ENCODE peak calls at places on chromosomes 13 and 19, in four cellular contexts. One of them, this sample, is unnamed.

GRCh38 chr13:85093808-85094207 is 705.4 kb downstream of the SLITRK6 start:
- DNase-seq in thoracic aorta: no peak
- DNase-seq in Peyer's patch: no peak
- DNase-seq in natural killer cell: no peak
- DNase-seq in this sample: no peak

GRCh38 chr19:2180881-2181617 is 17.3 kb downstream of the DOT1L start:
- DNase-seq in natural killer cell: no peak
- DNase-seq in thoracic aorta: no peak
- DNase-seq in Peyer's patch: no peak
- DNase-seq in this sample: no peak

GRCh38 chr13:37446503-37446902 is 152.1 kb downstream of the POSTN start:
- DNase-seq in natural killer cell: no peak
- DNase-seq in thoracic aorta: no peak
- DNase-seq in Peyer's patch: no peak
- DNase-seq in this sample: peak; percentile 60

GRCh38 chr19:49890349-49891311 is 6.1 kb downstream of the IL4I1 start:
- DNase-seq in natural killer cell: peak; percentile 37
- DNase-seq in thoracic aorta: no peak
- DNase-seq in Peyer's patch: peak; percentile 83
- DNase-seq in this sample: peak; percentile 42

GRCh38 chr13:103022328-103022727 is 43.9 kb downstream of the SLC10A2 start:
- DNase-seq in thoracic aorta: no peak
- DNase-seq in natural killer cell: no peak
- DNase-seq in Peyer's patch: no peak
- DNase-seq in this sample: no peak

GRCh38 chr19:49422407-49423277 is 599 bp downstream of the PTH2 start:
- DNase-seq in Peyer's patch: no peak
- DNase-seq in thoracic aorta: no peak
- DNase-seq in natural killer cell: peak; percentile 62
- DNase-seq in this sample: no peak

GRCh38 chr19:54390942-54391577 is 24.2 kb upstream of the TTYH1 start:
- DNase-seq in natural killer cell: peak; percentile 55
- DNase-seq in Peyer's patch: peak; percentile 78
- DNase-seq in thoracic aorta: no peak
- DNase-seq in this sample: no peak

GRCh38 chr19:49881672-49882394 is 4.3 kb downstream of the TBC1D17 start:
- DNase-seq in thoracic aorta: no peak
- DNase-seq in natural killer cell: no peak
- DNase-seq in Peyer's patch: no peak
- DNase-seq in this sample: no peak

GRCh38 chr13:46964789-46965527 is 68.1 kb upstream of the HTR2A start:
- DNase-seq in natural killer cell: no peak
- DNase-seq in thoracic aorta: no peak
- DNase-seq in Peyer's patch: no peak
- DNase-seq in this sample: no peak

GRCh38 chr13:33057019-33057785 is 41.0 kb downstream of the KL start:
- DNase-seq in thoracic aorta: no peak
- DNase-seq in Peyer's patch: no peak
- DNase-seq in natural killer cell: no peak
- DNase-seq in this sample: no peak

GRCh38 chr13:48318014-48318713 is 14.6 kb downstream of the RB1 start:
- DNase-seq in Peyer's patch: no peak
- DNase-seq in natural killer cell: no peak
- DNase-seq in thoracic aorta: no peak
- DNase-seq in this sample: no peak

GRCh38 chr19:15014579-15014978 is 34.7 kb upstream of the CASP14 start:
- DNase-seq in natural killer cell: no peak
- DNase-seq in thoracic aorta: no peak
- DNase-seq in Peyer's patch: no peak
- DNase-seq in this sample: no peak

GRCh38 chr13:80562423-80562822 is 221.5 kb upstream of the SPRY2 start:
- DNase-seq in thoracic aorta: no peak
- DNase-seq in natural killer cell: no peak
- DNase-seq in Peyer's patch: no peak
- DNase-seq in this sample: no peak

GRCh38 chr13:35818577-35819165 is 312.5 kb downstream of the DCLK1 start:
- DNase-seq in natural killer cell: no peak
- DNase-seq in thoracic aorta: no peak
- DNase-seq in Peyer's patch: no peak
- DNase-seq in this sample: no peak

GRCh38 chr19:18070181-18070580 is 16.6 kb downstream of the IL12RB1 start:
- DNase-seq in natural killer cell: no peak
- DNase-seq in thoracic aorta: no peak
- DNase-seq in Peyer's patch: no peak
- DNase-seq in this sample: no peak

GRCh38 chr13:40812724-40813445 is 23.5 kb downstream of the SLC25A15 start:
- DNase-seq in Peyer's patch: peak; percentile 74
- DNase-seq in thoracic aorta: no peak
- DNase-seq in natural killer cell: no peak
- DNase-seq in this sample: no peak

GRCh38 chr13:40362502-40362901 is 303.9 kb downstream of the FOXO1 start:
- DNase-seq in thoracic aorta: no peak
- DNase-seq in Peyer's patch: no peak
- DNase-seq in natural killer cell: no peak
- DNase-seq in this sample: no peak

DNA sequence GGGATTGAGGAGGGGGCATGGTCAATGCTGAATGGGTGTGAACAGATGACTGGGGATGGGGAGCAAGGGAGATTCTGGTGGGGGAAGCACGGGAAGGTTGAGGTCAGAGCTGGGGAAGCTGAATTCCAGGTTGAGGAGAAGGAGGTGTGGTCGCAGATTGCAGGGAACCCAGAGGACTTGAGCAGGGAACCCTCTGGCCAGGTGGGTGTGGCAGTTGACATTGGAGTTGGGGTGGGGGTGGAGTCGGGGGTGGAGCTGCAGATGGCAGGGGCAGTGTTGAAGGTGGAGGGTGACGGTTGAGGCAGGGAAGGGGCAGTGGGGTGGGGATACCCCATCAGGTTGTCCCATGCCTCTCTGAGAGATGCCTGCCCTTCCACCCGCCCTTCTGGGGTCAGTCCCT is 94.7 kb downstream of the WTIP start:
- DNase-seq in natural killer cell: no peak
- DNase-seq in thoracic aorta: no peak
- DNase-seq in Peyer's patch: no peak
- DNase-seq in this sample: no peak
- TF ChIP-seq CTCF in natural killer cell: no peak
- TF ChIP-seq CTCF in thoracic aorta: no peak
- TF ChIP-seq CTCF in Peyer's patch: no peak
- TF ChIP-seq CTCF in this sample: no peak

GRCh38 chr19:23822735-23823134 is 64.0 kb upstream of the ZNF681 start:
- DNase-seq in Peyer's patch: no peak
- DNase-seq in natural killer cell: no peak
- DNase-seq in thoracic aorta: no peak
- DNase-seq in this sample: no peak

GRCh38 chr19:23823952-23824389 is 65.3 kb upstream of the ZNF681 start:
- DNase-seq in natural killer cell: no peak
- DNase-seq in Peyer's patch: no peak
- DNase-seq in thoracic aorta: no peak
- DNase-seq in this sample: no peak
- TF ChIP-seq CTCF in natural killer cell: no peak
- TF ChIP-seq CTCF in Peyer's patch: no peak
- TF ChIP-seq CTCF in thoracic aorta: no peak
- TF ChIP-seq CTCF in this sample: no peak

DNA sequence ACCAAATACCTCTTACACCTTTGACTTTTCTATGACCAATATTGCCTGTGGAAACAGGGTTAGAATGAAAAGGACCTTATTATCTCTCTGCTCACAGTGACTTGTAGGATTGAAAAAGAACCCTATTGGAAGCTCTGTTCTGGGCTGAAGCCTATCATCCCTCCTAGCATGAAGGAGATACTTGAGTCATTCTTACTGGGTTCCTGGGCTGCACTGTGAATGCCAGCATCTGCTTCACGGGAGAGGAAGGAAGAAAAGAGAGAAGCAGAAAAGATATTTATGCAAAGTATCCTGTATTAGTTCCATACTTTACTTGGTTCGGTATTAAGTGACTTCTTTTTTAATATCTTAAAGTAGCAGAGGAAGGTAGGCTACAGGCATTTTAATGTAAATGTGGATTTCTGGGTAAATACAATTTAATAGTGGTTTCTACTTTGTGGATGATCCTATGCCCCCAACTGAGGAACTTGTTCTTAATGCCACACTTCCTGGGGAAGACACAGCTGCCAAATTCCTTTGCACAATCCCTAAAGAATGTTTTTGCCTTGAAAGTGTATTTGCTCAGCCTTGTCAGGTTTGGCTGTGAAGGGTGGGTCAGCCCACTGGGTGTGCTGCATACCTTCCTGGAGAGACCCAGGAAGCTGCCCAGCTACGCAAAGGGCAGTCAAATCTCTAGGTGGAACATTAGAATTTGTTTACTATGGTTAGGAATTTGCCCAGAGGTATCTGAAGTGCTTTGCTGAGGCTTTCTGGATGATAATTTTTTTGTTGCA is 13.7 kb upstream of the SCEL start:
- DNase-seq in natural killer cell: no peak
- DNase-seq in thoracic aorta: no peak
- DNase-seq in Peyer's patch: no peak
- DNase-seq in this sample: peak; percentile 85
- TF ChIP-seq CTCF in natural killer cell: no peak
- TF ChIP-seq CTCF in thoracic aorta: no peak
- TF ChIP-seq CTCF in Peyer's patch: no peak
- TF ChIP-seq CTCF in this sample: peak; percentile 5

DNA sequence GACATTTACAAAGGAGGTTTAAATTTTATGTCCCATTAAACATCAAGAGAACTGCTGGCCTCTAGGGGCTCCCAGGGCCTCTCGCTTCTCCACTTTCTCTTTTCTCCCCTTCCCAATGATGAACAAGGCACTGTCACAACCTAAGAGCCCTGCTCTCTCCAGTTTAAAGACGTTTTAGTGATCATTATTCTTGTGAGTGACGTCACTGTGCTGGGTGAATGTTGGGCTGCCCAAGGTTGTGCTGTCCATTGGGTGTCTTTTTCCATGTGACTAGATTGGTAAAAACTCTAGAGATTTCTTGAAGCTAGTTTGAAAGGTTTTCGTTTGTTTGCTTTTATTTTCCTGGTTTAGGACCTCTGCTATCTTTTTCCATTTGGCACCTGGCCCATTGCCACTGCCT is 602.6 kb downstream of the PCDH9 start:
- DNase-seq in thoracic aorta: no peak
- DNase-seq in Peyer's patch: no peak
- DNase-seq in natural killer cell: no peak
- DNase-seq in this sample: no peak
- TF ChIP-seq CTCF in thoracic aorta: no peak
- TF ChIP-seq CTCF in Peyer's patch: no peak
- TF ChIP-seq CTCF in natural killer cell: no peak
- TF ChIP-seq CTCF in this sample: no peak

GRCh38 chr13:26060366-26060765 is 8.6 kb upstream of the SHISA2 start:
- DNase-seq in thoracic aorta: no peak
- DNase-seq in natural killer cell: no peak
- DNase-seq in Peyer's patch: no peak
- DNase-seq in this sample: no peak

GRCh38 chr13:26067601-26068000 is 15.8 kb upstream of the SHISA2 start:
- DNase-seq in thoracic aorta: no peak
- DNase-seq in natural killer cell: no peak
- DNase-seq in Peyer's patch: no peak
- DNase-seq in this sample: no peak

GRCh38 chr13:26058704-26059103 is 6.9 kb upstream of the SHISA2 start:
- DNase-seq in Peyer's patch: no peak
- DNase-seq in natural killer cell: no peak
- DNase-seq in thoracic aorta: no peak
- DNase-seq in this sample: no peak

GRCh38 chr13:26061947-26062346 is 10.1 kb upstream of the SHISA2 start:
- DNase-seq in thoracic aorta: no peak
- DNase-seq in Peyer's patch: no peak
- DNase-seq in natural killer cell: no peak
- DNase-seq in this sample: no peak

GRCh38 chr13:26062853-26063444 is 11.1 kb upstream of the SHISA2 start:
- DNase-seq in natural killer cell: no peak
- DNase-seq in thoracic aorta: no peak
- DNase-seq in Peyer's patch: no peak
- DNase-seq in this sample: no peak
- TF ChIP-seq CTCF in natural killer cell: peak; percentile 49
- TF ChIP-seq CTCF in thoracic aorta: peak; percentile 46
- TF ChIP-seq CTCF in Peyer's patch: peak; percentile 49
- TF ChIP-seq CTCF in this sample: peak; percentile 87

GRCh38 chr13:31012285-31013024 is 80.0 kb downstream of the TEX26 start:
- DNase-seq in thoracic aorta: no peak
- DNase-seq in Peyer's patch: no peak
- DNase-seq in natural killer cell: no peak
- DNase-seq in this sample: no peak
- TF ChIP-seq CTCF in thoracic aorta: no peak
- TF ChIP-seq CTCF in Peyer's patch: no peak
- TF ChIP-seq CTCF in natural killer cell: no peak
- TF ChIP-seq CTCF in this sample: peak; percentile 51

DNA sequence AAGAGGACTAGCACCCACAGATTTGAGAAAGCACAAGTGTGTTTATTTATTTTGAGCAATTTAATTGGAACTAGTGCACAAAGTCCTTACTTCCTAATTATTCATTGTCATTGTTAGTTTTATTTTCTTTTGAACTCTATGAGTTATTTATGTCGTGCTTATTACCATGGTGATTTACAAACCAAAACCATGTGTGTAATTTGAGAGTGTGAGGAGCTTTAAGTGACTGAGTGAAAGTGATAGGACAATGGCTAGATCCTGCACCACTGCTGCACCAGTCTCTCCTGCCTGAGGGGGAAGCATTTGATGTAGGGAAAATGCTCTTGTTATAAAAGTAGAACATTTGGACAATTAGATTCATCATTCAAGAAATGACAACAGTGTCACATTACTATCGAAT is 172.3 kb upstream of the KLF12 start:
- DNase-seq in Peyer's patch: no peak
- DNase-seq in natural killer cell: no peak
- DNase-seq in thoracic aorta: no peak
- DNase-seq in this sample: no peak
- TF ChIP-seq CTCF in Peyer's patch: no peak
- TF ChIP-seq CTCF in natural killer cell: no peak
- TF ChIP-seq CTCF in thoracic aorta: no peak
- TF ChIP-seq CTCF in this sample: no peak

DNA sequence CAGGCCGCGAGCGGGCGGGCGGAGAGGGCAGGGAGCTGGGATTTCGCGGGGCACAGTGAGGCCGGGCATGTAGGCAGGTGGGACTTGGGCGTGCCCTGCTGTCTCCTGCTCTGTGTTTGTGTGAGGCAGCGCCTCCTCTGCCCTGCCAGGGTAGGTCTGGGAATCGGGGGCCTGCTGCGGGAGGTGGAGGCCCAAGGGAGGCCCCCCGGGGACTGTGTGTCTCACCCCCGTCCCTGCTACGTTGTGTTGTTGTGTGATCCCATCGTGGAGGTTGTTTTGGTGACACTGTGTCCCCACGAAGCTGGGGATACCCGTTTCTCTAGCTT is 957 bp downstream of the FXYD1 start:
- DNase-seq in natural killer cell: no peak
- DNase-seq in thoracic aorta: no peak
- DNase-seq in Peyer's patch: no peak
- DNase-seq in this sample: no peak
- TF ChIP-seq CTCF in natural killer cell: no peak
- TF ChIP-seq CTCF in thoracic aorta: no peak
- TF ChIP-seq CTCF in Peyer's patch: no peak
- TF ChIP-seq CTCF in this sample: no peak

This sample was measured in RWPE2.